ENCODE peak calls at places on chromosomes 4 and X, in nine cellular contexts. H is ovary, L is body of pancreas, Q is sigmoid colon, C is upper lobe of left lung, K is tibial nerve, I is HepG2, N is thyroid gland, V is A549. Y is an unnamed sample.

GRCh38 chrX:129523076-129524055 is at the start of gene SMARCA1:
- DNase-seq in I (peak; percentile 65), H (peak; percentile 78), N (peak; percentile 58), Q (peak; percentile 86), K (peak; percentile 4), C (peak; percentile 80), V (peak; percentile 79), L (peak; percentile 57), Y (peak; percentile 63)

GRCh38 chr4:120466429-120466828 is 399.8 kb upstream of the MAD2L1 start:
- DNase-seq in I (no peak), Q (no peak), H (no peak), N (no peak), V (no peak), L (no peak), C (no peak), K (no peak), Y (no peak)

GRCh38 chr4:184444953-184445309 is 29.4 kb downstream of the IRF2 start:
- DNase-seq in C (no peak), L (peak; percentile 19), I (no peak), N (no peak), H (no peak), V (no peak), K (no peak), Q (no peak), Y (peak; percentile 76)

GRCh38 chr4:48162162-48162561 is 28.1 kb upstream of the TXK start:
- DNase-seq in C (no peak), L (no peak), I (no peak), N (no peak), Q (no peak), V (peak; percentile 22), H (no peak), K (no peak), Y (no peak)

GRCh38 chr4:73309211-73309610 is 50.6 kb upstream of the ANKRD17 start:
- DNase-seq in I (no peak), K (no peak), N (no peak), C (no peak), V (no peak), L (no peak), Q (no peak), H (no peak), Y (no peak)

GRCh38 chr4:187664011-187664410 is 331.6 kb upstream of the ZFP42 start:
- DNase-seq in I (no peak), H (no peak), V (no peak), Q (no peak), C (no peak), N (no peak), K (no peak), L (no peak), Y (no peak)

GRCh38 chr4:145552181-145552822 is 66.9 kb upstream of the MMAA start:
- DNase-seq in I (no peak), V (no peak), C (no peak), N (no peak), Q (no peak), L (no peak), K (no peak), H (no peak), Y (no peak)

GRCh38 chr4:40173470-40173875 is 23.4 kb upstream of the RHOH start:
- DNase-seq in N (no peak), Q (no peak), I (no peak), V (no peak), K (no peak), H (no peak), L (no peak), C (no peak), Y (no peak)

GRCh38 chrX:18426004-18426320 is 554 bp downstream of the CDKL5 start:
- DNase-seq in C (peak; percentile 85), Q (no peak), I (no peak), L (no peak), N (no peak), H (peak; percentile 14), K (no peak), V (no peak), Y (no peak)

GRCh38 chrX:103250977-103251376 is 4.0 kb downstream of the TCEAL8 start:
- DNase-seq in L (no peak), Q (no peak), C (no peak), V (no peak), N (no peak), H (no peak), K (no peak), I (no peak), Y (no peak)

GRCh38 chrX:103254921-103255455 is at the start of gene TCEAL8:
- DNase-seq in N (peak; percentile 84), I (peak; percentile 53), H (peak; percentile 83), Q (peak; percentile 93), C (no peak), K (peak; percentile 77), V (peak; percentile 72), L (peak; percentile 85), Y (peak; percentile 73)

GRCh38 chrX:103253608-103254007 is 1.3 kb downstream of the TCEAL8 start:
- DNase-seq in N (peak; percentile 3), Q (no peak), C (no peak), L (no peak), H (no peak), V (no peak), K (no peak), I (no peak), Y (no peak)

GRCh38 chrX:103256651-103257050 is 1.7 kb upstream of the TCEAL8 start:
- DNase-seq in V (no peak), N (no peak), L (no peak), C (no peak), Q (no peak), I (no peak), H (no peak), K (no peak), Y (no peak)

DNA sequence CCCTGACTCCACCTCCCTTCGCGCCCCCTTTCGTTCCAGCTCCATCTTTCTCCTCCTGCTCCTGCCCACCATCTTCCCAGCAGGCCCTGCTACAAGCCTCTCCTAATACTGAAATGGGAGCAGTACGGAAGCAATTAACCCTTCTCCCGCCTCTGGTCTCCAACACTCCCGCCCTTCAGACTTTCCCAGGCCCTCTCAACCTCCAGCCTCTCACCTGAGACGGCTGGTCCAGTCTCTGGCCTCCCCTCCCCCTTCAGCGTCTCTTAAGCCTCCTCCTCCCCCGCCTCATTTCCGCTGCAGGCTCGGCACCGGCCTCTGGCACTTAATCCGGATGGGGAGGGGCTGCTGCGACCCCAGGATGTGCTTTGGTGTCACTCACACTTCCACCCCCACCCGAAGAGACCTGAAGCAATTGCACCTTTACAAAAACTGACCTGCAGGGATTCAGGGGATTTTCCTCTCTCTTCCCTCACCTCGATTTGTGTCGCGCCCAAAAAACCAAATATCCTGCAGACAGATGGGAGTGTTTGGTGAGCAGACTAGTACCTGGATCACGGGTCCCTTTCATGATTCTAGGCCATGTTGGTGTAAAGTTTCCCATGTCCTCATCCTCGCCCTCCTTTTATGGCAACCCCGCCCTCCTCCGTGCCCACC is 657 bp downstream of the TCEAL8 start:
- DNase-seq in Q (peak; percentile 74), V (peak; percentile 21), H (peak; percentile 58), N (peak; percentile 73), L (peak; percentile 55), C (peak; percentile 33), K (peak; percentile 22), I (peak; percentile 5), Y (peak; percentile 55)
- TF ChIP-seq CTCF in Q (no peak), V (no peak), H (no peak), N (no peak), L (no peak), C (no peak), K (no peak), I (no peak), Y (no peak)

DNA sequence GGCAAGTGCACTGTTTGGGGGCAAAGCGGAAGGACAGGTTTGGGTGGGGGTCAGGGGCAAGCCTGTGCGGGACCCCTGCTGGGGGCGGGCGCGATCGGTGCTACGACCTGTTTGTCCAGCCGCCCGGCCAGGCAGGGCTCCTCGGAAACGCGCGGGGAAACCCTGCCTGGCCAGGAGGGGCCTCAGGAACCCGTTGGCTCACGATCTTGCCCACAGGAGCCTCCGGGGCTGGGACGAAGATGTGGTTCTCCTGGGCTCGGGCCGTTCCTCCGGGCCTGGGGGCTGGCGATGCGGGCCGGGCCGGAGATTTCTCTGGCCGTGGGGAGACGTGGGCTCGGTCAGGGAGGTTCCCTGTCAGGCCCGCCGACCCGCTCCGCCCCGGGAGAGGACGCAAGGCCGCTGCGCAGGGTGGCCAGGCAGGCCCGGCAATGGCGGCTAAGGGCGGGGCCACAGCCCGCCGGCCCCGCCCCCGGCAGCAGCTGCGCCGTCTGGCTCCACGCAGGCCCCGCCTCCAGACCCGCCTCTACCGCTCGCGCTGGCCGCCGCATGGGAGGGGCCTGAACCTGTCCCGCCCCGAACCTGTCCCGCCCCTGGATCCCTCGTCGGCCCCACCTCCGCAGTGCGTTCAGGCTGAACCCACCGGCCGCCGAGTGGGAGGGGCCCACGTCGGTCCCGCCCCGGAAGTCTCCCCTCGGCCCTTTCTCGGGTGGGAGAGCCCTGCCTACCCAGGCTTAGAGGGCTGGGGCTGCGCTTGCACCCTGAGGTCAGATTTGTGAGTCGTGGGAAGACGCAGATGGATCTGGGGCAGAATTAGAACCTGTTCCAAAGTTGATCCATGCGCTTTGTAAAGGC is at the start of gene FAM3A:
- DNase-seq in I (peak; percentile 68), C (peak; percentile 98), L (peak; percentile 94), V (peak; percentile 92), H (peak; percentile 95), N (peak; percentile 94), Q (peak; percentile 97), K (peak; percentile 77), Y (peak; percentile 96)
- TF ChIP-seq POLR2A in I (peak; percentile 67), C (peak; percentile 94), L (peak; percentile 88), V (peak; percentile 76), H (peak; percentile 95), N (peak; percentile 89), Q (peak; percentile 71), K (peak; percentile 62), Y (peak; percentile 82)

DNA sequence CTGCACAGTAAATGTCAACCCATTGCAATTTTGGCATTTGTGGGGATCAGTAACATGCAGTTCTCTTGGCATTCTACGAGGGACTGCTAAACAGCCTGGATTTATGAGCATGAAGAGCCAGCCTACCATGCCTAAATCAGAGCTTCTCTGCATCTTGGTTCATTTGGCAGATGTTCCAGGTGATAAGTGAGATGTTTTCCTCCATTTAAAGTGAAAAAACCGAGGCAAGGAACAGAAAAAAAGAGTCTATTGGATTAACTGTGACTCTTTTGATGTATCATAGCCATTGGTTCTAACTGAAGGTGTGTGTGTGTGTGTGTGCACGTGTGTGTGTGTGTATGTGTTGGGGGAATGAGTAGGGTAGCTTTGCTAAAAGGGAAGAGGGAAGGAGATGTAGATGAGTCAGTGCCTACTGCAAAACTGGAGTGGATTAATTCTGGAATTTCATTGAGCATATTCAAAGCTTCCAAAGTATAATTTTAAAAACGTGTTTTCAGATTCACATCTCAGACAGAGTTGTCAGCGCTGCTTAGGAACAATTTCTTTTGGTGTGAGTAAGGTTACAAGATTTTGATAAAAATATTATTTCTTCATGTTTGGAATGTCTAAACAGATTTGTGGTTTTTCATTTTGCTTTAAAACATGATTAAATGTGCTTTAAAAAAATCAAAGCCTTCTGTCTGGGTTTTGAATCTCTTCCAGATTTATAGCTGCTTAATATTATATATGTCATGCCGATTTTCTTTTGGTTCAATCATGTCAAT is 123.3 kb upstream of the LNX1 start:
- DNase-seq in H (no peak), Q (no peak), V (no peak), I (no peak), L (no peak), C (no peak), N (no peak), K (no peak), Y (no peak)
- TF ChIP-seq CTCF in H (no peak), Q (no peak), V (no peak), I (no peak), L (no peak), C (no peak), N (no peak), K (no peak), Y (no peak)

DNA sequence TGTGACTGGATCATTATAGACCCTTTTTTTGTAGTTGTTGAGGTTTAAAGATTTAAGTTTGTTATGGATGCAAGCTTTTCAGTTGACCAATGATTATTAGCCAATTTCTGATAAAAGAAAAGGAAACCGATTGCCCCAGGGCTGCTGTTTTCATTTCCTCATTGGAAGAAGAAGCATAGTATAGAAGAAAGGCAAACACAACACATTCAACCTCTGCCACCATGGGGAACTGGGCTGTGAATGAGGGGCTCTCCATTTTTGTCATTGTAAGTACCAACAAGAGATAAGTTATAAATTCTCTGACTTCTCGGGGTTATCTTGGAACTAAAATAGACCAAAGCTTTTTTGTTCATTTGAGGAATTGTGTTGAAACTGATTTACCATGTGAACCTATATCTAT is at the start of gene CYBB:
- DNase-seq in I (no peak), C (no peak), K (no peak), H (no peak), L (no peak), V (no peak), N (no peak), Q (no peak), Y (no peak)
- TF ChIP-seq POLR2A in I (no peak), C (no peak), K (no peak), H (no peak), L (no peak), V (no peak), N (no peak), Q (no peak), Y (no peak)

Y was measured in right lobe of liver.